ENCODE peak calls at places on chromosomes 5 and 9, in eight cellular contexts. One of them, this sample, is unnamed. For H3K27me3, the result is how much of the 10 kb centered on the place peaks cover.

GRCh38 chr9:114248274-114248673 is 74.6 kb upstream of the ORM1 start:
- DNase-seq in SK-N-SH: no peak
- DNase-seq in HepG2: no peak
- DNase-seq in GM23338: no peak
- DNase-seq in HCT116: no peak
- DNase-seq in GM12878: no peak
- DNase-seq in K562: no peak
- DNase-seq in Panc1: no peak
- DNase-seq in this sample: no peak

GRCh38 chr9:108072740-108073139 is 583.2 kb upstream of the KLF4 start:
- DNase-seq in HepG2: no peak
- DNase-seq in GM12878: no peak
- DNase-seq in K562: no peak
- DNase-seq in SK-N-SH: no peak
- DNase-seq in Panc1: no peak
- DNase-seq in GM23338: no peak
- DNase-seq in HCT116: no peak
- DNase-seq in this sample: no peak

GRCh38 chr9:100352201-100352726 is 478 bp downstream of the TEX10 start:
- DNase-seq in GM23338: peak
- DNase-seq in Panc1: no peak
- DNase-seq in HepG2: no peak
- DNase-seq in SK-N-SH: no peak
- DNase-seq in GM12878: no peak
- DNase-seq in HCT116: no peak
- DNase-seq in K562: peak
- DNase-seq in this sample: no peak

GRCh38 chr5:38725419-38725865 is 120.4 kb upstream of the OSMR start:
- DNase-seq in GM12878: no peak
- DNase-seq in K562: no peak
- DNase-seq in GM23338: no peak
- DNase-seq in Panc1: no peak
- DNase-seq in HepG2: no peak
- DNase-seq in SK-N-SH: no peak
- DNase-seq in HCT116: no peak
- DNase-seq in this sample: no peak

GRCh38 chr5:130805601-130806000 is 359.5 kb downstream of the HINT1 start:
- DNase-seq in K562: no peak
- DNase-seq in GM12878: no peak
- DNase-seq in Panc1: no peak
- DNase-seq in SK-N-SH: no peak
- DNase-seq in HCT116: no peak
- DNase-seq in HepG2: no peak
- DNase-seq in GM23338: no peak
- DNase-seq in this sample: no peak

GRCh38 chr5:96677496-96677895 is 15.3 kb downstream of the CAST start:
- DNase-seq in SK-N-SH: no peak
- DNase-seq in GM12878: no peak
- DNase-seq in HCT116: no peak
- DNase-seq in HepG2: no peak
- DNase-seq in K562: no peak
- DNase-seq in Panc1: no peak
- DNase-seq in GM23338: no peak
- DNase-seq in this sample: no peak

GRCh38 chr9:135898634-135899407 is 8.5 kb downstream of the CAMSAP1 start:
- DNase-seq in GM12878: no peak
- DNase-seq in GM23338: no peak
- DNase-seq in HepG2: no peak
- DNase-seq in Panc1: no peak
- DNase-seq in HCT116: no peak
- DNase-seq in K562: no peak
- DNase-seq in SK-N-SH: no peak
- DNase-seq in this sample: no peak

GRCh38 chr9:130478731-130479575 is 34.2 kb downstream of the ASS1 start:
- DNase-seq in K562: no peak
- DNase-seq in Panc1: no peak
- DNase-seq in HepG2: no peak
- DNase-seq in SK-N-SH: no peak
- DNase-seq in GM12878: no peak
- DNase-seq in HCT116: no peak
- DNase-seq in GM23338: no peak
- DNase-seq in this sample: no peak

DNA sequence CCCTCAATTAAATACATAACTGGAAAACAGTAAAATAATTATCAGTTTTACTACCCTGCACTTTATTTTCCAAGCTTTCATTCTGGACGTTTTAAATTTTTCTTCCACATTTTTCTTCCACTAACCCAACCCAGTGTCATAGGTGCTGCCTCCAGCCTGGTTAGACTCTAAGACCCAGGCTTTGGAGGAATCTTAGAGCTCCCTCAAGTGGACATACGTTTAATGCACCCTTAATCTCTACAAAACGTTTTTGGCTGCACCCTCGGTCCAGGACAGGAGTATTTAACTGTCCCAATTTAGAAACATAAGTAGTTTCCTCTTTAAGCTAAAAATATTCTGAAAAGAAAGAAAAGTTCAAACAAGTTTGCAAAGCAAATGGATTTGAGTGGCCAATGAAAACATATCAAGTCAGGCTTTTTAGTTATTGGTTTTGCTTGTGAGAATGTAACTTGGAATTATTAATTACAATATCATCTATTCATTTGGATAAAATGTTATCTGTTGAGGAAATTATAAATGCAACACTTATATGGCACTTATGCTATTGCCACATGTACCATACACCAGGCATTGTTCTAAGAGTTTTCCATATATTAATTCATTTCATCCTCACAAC is 38.9 kb downstream of the CDH6 start:
- DNase-seq in HCT116: peak
- DNase-seq in GM12878: no peak
- DNase-seq in SK-N-SH: peak
- DNase-seq in Panc1: peak
- DNase-seq in K562: peak
- DNase-seq in HepG2: peak
- DNase-seq in GM23338: peak
- DNase-seq in this sample: peak
- TF ChIP-seq REST in HCT116: no peak
- TF ChIP-seq REST in GM12878: no peak
- TF ChIP-seq REST in SK-N-SH: no peak
- TF ChIP-seq REST in Panc1: no peak
- TF ChIP-seq REST in K562: no peak
- TF ChIP-seq REST in HepG2: no peak
- TF ChIP-seq REST in GM23338: no peak
- TF ChIP-seq REST in this sample: no peak

GRCh38 chr5:181173420-181174342 is 26.3 kb downstream of the OR2V2 start:
- DNase-seq in K562: peak
- DNase-seq in HCT116: peak
- DNase-seq in HepG2: peak
- DNase-seq in SK-N-SH: peak
- DNase-seq in GM23338: peak
- DNase-seq in GM12878: peak
- DNase-seq in Panc1: peak
- DNase-seq in this sample: no peak
- H3K27me3 ChIP-seq in K562: under half
- H3K27me3 ChIP-seq in HCT116: under half
- H3K27me3 ChIP-seq in HepG2: under half
- H3K27me3 ChIP-seq in SK-N-SH: under half
- H3K27me3 ChIP-seq in GM23338: under half
- H3K27me3 ChIP-seq in GM12878: under half
- H3K27me3 ChIP-seq in Panc1: under half
- H3K27me3 ChIP-seq in this sample: under half

DNA sequence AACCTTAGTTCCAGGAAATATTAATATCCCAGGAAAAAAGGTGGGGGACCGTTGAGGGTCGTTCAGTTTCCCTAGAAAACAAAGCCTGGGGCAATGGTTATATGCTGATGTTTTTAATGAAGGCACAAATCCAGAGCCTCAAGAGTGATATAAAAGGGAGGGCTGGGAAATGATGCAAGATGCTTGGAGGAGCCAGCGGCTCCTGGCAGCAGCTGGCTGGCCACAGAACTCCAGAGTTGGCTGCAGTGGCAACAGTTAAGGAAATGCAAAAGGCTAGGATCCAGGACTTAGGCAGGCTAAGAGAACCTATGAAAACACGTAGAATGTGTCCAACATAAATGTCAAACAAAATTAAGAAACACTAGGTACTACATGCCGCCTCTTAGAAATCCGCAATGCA is 31.0 kb upstream of the B4GALT1 start:
- DNase-seq in GM23338: no peak
- DNase-seq in HCT116: no peak
- DNase-seq in SK-N-SH: no peak
- DNase-seq in GM12878: no peak
- DNase-seq in Panc1: no peak
- DNase-seq in HepG2: no peak
- DNase-seq in K562: no peak
- DNase-seq in this sample: no peak
- H3K4me3 ChIP-seq in GM23338: no peak
- H3K4me3 ChIP-seq in HCT116: no peak
- H3K4me3 ChIP-seq in SK-N-SH: no peak
- H3K4me3 ChIP-seq in GM12878: no peak
- H3K4me3 ChIP-seq in Panc1: no peak
- H3K4me3 ChIP-seq in HepG2: no peak
- H3K4me3 ChIP-seq in K562: no peak
- H3K4me3 ChIP-seq in this sample: no peak

DNA sequence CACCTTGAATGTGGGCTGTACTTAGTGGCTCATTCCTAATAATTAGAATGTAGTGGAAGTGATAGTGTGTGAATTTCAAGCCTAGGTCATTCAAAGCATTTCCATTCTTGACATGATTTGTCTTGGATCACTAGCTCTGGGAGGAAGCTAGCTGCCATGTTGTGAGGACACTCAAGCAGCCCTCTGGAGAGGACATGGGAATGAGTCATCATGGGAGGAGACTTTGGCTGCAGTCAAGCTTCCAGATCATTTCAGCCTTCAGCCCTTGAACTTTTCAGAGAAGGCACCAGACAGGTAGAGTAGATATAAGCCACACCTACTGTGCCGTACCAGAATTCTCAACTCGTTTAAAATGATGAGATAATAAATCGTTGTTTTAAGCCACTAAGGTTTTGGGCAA is 506.9 kb downstream of the ZNF608 start:
- DNase-seq in GM23338: no peak
- DNase-seq in Panc1: no peak
- DNase-seq in HepG2: no peak
- DNase-seq in HCT116: no peak
- DNase-seq in GM12878: no peak
- DNase-seq in SK-N-SH: no peak
- DNase-seq in K562: no peak
- DNase-seq in this sample: no peak
- TF ChIP-seq REST in GM23338: no peak
- TF ChIP-seq REST in Panc1: no peak
- TF ChIP-seq REST in HepG2: no peak
- TF ChIP-seq REST in HCT116: no peak
- TF ChIP-seq REST in GM12878: no peak
- TF ChIP-seq REST in SK-N-SH: no peak
- TF ChIP-seq REST in K562: no peak
- TF ChIP-seq REST in this sample: no peak

GRCh38 chr9:134623408-134624066 is 18.1 kb upstream of the COL5A1 start:
- DNase-seq in K562: no peak
- DNase-seq in HepG2: no peak
- DNase-seq in GM23338: no peak
- DNase-seq in HCT116: no peak
- DNase-seq in GM12878: no peak
- DNase-seq in SK-N-SH: no peak
- DNase-seq in Panc1: no peak
- DNase-seq in this sample: no peak
- H3K27me3 ChIP-seq in K562: under half
- H3K27me3 ChIP-seq in HepG2: under half
- H3K27me3 ChIP-seq in GM23338: under half
- H3K27me3 ChIP-seq in HCT116: under half
- H3K27me3 ChIP-seq in GM12878: under half
- H3K27me3 ChIP-seq in SK-N-SH: under half
- H3K27me3 ChIP-seq in Panc1: under half
- H3K27me3 ChIP-seq in this sample: under half

DNA sequence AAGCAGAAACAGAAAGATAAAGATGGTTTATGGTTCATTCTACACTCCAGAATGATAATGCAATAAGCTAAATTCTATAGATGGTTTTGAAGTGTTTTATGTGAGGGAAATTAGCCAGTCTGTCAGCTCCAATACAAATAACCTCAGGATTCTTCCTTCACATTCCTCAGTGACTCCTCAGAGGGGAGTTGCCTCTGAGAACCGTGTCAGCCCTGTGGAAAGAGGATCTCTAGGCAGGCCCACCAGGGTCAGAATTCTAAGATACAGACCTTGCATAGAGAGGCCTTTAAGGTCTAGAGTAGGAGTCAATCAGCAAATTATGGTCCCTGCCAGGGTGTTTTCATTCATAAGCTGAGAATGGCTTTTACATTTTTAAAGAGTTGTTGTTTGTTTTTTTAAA is 26.6 kb downstream of the RUSC2 start:
- DNase-seq in GM23338: peak
- DNase-seq in HepG2: no peak
- DNase-seq in SK-N-SH: no peak
- DNase-seq in HCT116: no peak
- DNase-seq in Panc1: no peak
- DNase-seq in GM12878: no peak
- DNase-seq in K562: no peak
- DNase-seq in this sample: no peak
- H3K4me3 ChIP-seq in GM23338: no peak
- H3K4me3 ChIP-seq in HepG2: no peak
- H3K4me3 ChIP-seq in SK-N-SH: no peak
- H3K4me3 ChIP-seq in HCT116: no peak
- H3K4me3 ChIP-seq in Panc1: no peak
- H3K4me3 ChIP-seq in GM12878: no peak
- H3K4me3 ChIP-seq in K562: no peak
- H3K4me3 ChIP-seq in this sample: no peak

DNA sequence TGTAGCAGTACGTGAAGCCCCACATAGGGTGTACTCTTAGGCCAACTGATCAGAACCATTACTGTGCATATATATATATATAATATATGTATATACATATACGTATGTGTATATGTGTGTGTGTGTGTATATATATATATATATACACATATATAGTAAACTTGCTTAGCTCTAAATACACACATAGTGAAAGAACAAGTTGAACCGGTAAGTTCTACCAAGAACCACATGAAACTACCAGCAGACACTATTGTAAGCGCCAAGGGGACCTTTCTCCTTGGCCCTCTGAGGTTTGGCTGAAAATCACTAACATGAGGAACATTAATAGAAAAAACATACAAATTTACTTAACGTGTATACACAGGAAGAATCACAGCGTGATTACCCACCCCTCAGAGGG is 1.8 kb upstream of the TARS1 start:
- DNase-seq in Panc1: no peak
- DNase-seq in GM12878: no peak
- DNase-seq in HepG2: no peak
- DNase-seq in GM23338: no peak
- DNase-seq in K562: no peak
- DNase-seq in SK-N-SH: no peak
- DNase-seq in HCT116: no peak
- DNase-seq in this sample: no peak
- TF ChIP-seq REST in Panc1: no peak
- TF ChIP-seq REST in GM12878: no peak
- TF ChIP-seq REST in HepG2: no peak
- TF ChIP-seq REST in GM23338: no peak
- TF ChIP-seq REST in K562: no peak
- TF ChIP-seq REST in SK-N-SH: no peak
- TF ChIP-seq REST in HCT116: no peak
- TF ChIP-seq REST in this sample: no peak